ENCODE peak calls at places on chromosomes 7 and 10, in four cellular contexts. K, F, V and B are unnamed samples. For H3K4me1, the result is how much of the 10 kb centered on the place peaks cover.

GRCh38 chr10:15877836-15878576 is 17.7 kb upstream of the MINDY3 start:
- DNase-seq in K (peak), F (no peak), V (no peak), B (no peak)

GRCh38 chr10:114311496-114312195 is 72.6 kb downstream of the VWA2 start:
- DNase-seq in K (no peak), F (no peak), V (no peak), B (no peak)

GRCh38 chr10:49362596-49363260 is 33.2 kb downstream of the DRGX start:
- DNase-seq in F (peak), K (no peak), V (no peak), B (no peak)

GRCh38 chr7:19117081-19117869 is at the start of gene TWIST1:
- DNase-seq in F (peak), V (no peak), K (peak), B (no peak)

GRCh38 chr10:49034925-49035324 is 80.4 kb downstream of the VSTM4 start:
- DNase-seq in F (no peak), K (no peak), V (no peak), B (no peak)

GRCh38 chr10:123515661-123516060 is 150.5 kb upstream of the GPR26 start:
- DNase-seq in V (no peak), F (no peak), K (no peak), B (no peak)

GRCh38 chr7:51082940-51083533 is 233.6 kb downstream of the COBL start:
- DNase-seq in K (no peak), F (no peak), V (no peak), B (no peak)

GRCh38 chr7:135672560-135673359 is 10.4 kb downstream of the STMP1 start:
- DNase-seq in F (peak), K (peak), V (peak), B (no peak)

GRCh38 chr7:41257660-41258059 is 445.2 kb downstream of the INHBA start:
- DNase-seq in K (no peak), F (no peak), V (no peak), B (no peak)

GRCh38 chr7:41709621-41710020 is 6.7 kb upstream of the INHBA start:
- DNase-seq in F (no peak), V (no peak), K (peak), B (no peak)

GRCh38 chr7:129591868-129592267 is 19.7 kb upstream of the NRF1 start:
- DNase-seq in F (no peak), V (no peak), K (no peak), B (no peak)

GRCh38 chr10:122587099-122587725 is 26.7 kb downstream of the DMBT1 start:
- DNase-seq in V (no peak), K (no peak), F (no peak), B (no peak)

GRCh38 chr7:151398446-151399304 is 11.2 kb downstream of the WDR86 start:
- DNase-seq in V (no peak), F (no peak), K (no peak), B (no peak)

GRCh38 chr10:79359816-79360498 is 12.7 kb downstream of the PPIF start:
- DNase-seq in V (no peak), K (no peak), F (peak), B (no peak)

GRCh38 chr7:26397786-26398435 is 106.2 kb downstream of the SNX10 start:
- DNase-seq in F (peak), K (peak), V (no peak), B (no peak)

GRCh38 chr7:12257582-12257981 is 46.5 kb downstream of the TMEM106B start:
- DNase-seq in K (peak), V (no peak), F (no peak), B (no peak)

GRCh38 chr7:81956520-81956919 is 186.7 kb upstream of the HGF start:
- DNase-seq in K (peak), V (peak), F (no peak), B (no peak)

GRCh38 chr10:11743461-11744338 is 1.5 kb downstream of the ECHDC3 start:
- DNase-seq in V (no peak), K (no peak), F (no peak), B (no peak)

GRCh38 chr10:43043773-43044394 is 33.0 kb upstream of the RET start:
- DNase-seq in F (no peak), V (no peak), K (no peak), B (no peak)

GRCh38 chr10:11793762-11794479 is 29.2 kb upstream of the PROSER2 start:
- DNase-seq in K (peak), V (peak), F (no peak), B (no peak)

GRCh38 chr7:118590107-118590506 is 365.6 kb downstream of the ANKRD7 start:
- DNase-seq in K (peak), V (peak), F (no peak), B (no peak)

GRCh38 chr10:44773565-44773964 is 137.6 kb upstream of the TMEM72 start:
- DNase-seq in F (no peak), K (no peak), V (no peak), B (no peak)

GRCh38 chr10:45425628-45426563 is 51.9 kb downstream of the ALOX5 start:
- DNase-seq in V (peak), K (peak), F (no peak), B (no peak)

GRCh38 chr7:17485905-17486304 is 187.5 kb downstream of the AHR start:
- DNase-seq in V (no peak), F (no peak), K (no peak), B (no peak)

GRCh38 chr10:102581401-102581800 is 62.9 kb upstream of the TRIM8 start:
- DNase-seq in K (no peak), V (no peak), F (no peak), B (no peak)

GRCh38 chr10:6170638-6171037 is 32.1 kb upstream of the PFKFB3 start:
- DNase-seq in F (peak), K (no peak), V (no peak), B (no peak)

GRCh38 chr10:129888784-129889616 is 75.1 kb downstream of the EBF3 start:
- DNase-seq in K (peak), V (no peak), F (peak), B (no peak)

GRCh38 chr7:38630720-38631673 is at the start of gene AMPH:
- DNase-seq in K (no peak), V (no peak), F (peak), B (no peak)

GRCh38 chr10:22133640-22134624 is 83.9 kb downstream of the EBLN1 start:
- DNase-seq in F (no peak), K (no peak), V (no peak), B (no peak)

GRCh38 chr7:50142421-50143113 is 49.5 kb upstream of the ZPBP start:
- DNase-seq in F (no peak), K (peak), V (peak), B (no peak)

GRCh38 chr10:132860527-132860926 is 74.6 kb upstream of the NKX6-2 start:
- DNase-seq in K (no peak), V (no peak), F (no peak), B (no peak)

GRCh38 chr7:69360913-69361312 is 237.4 kb upstream of the AUTS2 start:
- DNase-seq in F (no peak), K (no peak), V (no peak), B (no peak)
- TF ChIP-seq CTCF in F (no peak), K (no peak), V (no peak), B (no peak)

GRCh38 chr10:52677087-52677486 is 95.5 kb downstream of the MBL2 start:
- DNase-seq in F (no peak), K (peak), V (no peak), B (no peak)
- H3K9ac ChIP-seq in F (no peak), K (no peak), V (no peak), B (no peak)

GRCh38 chr10:8060010-8060703 is 5.7 kb downstream of the GATA3 start:
- DNase-seq in F (no peak), K (peak), V (no peak), B (no peak)

GRCh38 chr10:8063128-8063908 is 8.8 kb downstream of the GATA3 start:
- DNase-seq in F (no peak), V (no peak), K (no peak), B (no peak)

GRCh38 chr10:8060704-8061121 is 6.2 kb downstream of the GATA3 start:
- DNase-seq in K (no peak), V (no peak), F (no peak), B (no peak)

GRCh38 chr10:8059191-8059936 is 4.9 kb downstream of the GATA3 start:
- DNase-seq in V (no peak), F (no peak), K (no peak), B (no peak)

GRCh38 chr10:8061274-8062211 is 7.1 kb downstream of the GATA3 start:
- DNase-seq in F (no peak), V (no peak), K (no peak), B (no peak)
- H3K4me1 ChIP-seq in F (under half), V (under half), K (under half), B (half or more)

DNA sequence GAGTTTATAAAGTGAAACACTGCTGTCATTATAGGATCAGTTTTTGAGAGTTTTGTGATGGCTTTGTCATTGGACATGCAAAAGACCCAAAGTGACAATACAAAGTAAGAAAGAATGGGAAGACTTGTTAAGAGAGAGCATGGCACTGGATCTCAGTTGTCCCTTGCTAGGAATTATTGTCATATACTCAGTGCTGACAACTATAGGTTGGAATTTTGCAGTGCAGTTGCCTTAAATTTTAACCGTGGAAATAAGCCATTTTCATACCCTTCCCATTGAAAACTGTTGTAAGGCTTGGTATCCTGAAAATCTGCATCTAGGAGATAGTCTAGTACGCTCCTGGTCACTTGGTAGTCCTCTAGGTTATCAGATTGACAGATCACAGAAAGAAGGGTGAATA is 1156.7 kb downstream of the GATA3 start:
- DNase-seq in K (peak), V (no peak), F (no peak), B (no peak)
- TF ChIP-seq CTCF in K (peak), V (no peak), F (no peak), B (no peak)

DNA sequence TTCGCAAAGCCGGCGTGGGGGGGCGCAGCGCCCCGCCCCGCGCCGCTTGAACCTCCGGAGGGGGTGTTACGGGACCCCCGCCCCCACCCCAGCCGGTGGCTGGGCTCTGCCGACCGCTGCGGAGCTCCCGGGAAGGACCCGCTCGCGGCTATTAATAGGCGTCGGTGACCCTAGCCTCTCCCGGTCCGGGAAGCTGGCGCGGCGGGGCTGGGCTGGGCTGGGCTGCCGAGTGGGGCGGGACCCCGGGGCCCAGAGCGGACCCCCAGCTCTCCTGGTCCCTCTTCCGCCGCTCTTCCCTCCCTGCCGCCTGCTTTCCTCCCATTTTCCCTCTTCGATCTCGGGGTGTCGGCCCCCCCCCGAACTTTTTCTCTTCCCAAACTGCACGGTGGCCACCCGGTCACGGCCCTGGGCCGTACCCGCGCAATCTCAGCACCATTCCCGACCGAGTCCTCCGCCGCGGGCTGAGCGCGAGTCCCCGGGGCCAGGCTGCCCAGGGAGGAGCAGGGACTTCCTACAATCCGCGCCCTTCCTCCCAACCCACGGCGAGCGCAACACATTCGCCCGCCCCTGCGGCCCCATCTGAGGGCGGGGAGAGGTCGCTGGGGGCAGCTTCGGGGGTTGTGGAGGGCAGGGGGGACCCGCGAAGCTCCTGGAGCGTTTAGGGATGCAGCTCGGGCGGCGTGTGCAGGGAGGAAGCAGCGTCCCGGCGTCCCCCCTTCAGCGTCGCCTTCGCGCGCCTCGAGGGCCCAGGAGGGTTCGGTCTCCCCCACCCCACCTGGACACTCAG is 3.1 kb upstream of the ELFN1 start:
- DNase-seq in F (no peak), K (no peak), V (no peak), B (no peak)
- H3K9ac ChIP-seq in F (no peak), K (no peak), V (no peak), B (no peak)

GRCh38 chr7:128034830-128035229 is 3.6 kb upstream of the LRRC4 start:
- DNase-seq in K (no peak), V (no peak), F (no peak), B (no peak)
- H3K4me1 ChIP-seq in K (under half), V (under half), F (under half), B (under half)

DNA sequence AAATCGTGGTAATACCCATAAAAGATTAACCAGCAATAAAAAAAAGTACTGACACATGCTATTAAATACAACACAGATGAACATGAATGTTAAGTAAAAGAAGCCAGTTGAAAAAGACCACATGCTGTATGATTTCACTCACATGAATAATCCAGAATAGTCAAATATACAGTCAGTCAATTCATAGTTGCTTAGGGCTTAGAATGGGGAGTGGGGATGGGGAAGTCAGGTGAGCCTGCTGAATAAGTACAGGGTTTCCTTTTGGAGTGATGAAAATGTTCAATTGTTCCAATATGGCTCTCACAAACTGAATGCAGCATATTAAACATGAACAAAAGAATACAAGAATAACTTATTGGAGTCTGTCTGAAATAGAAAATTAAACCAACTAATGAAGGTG is 1.8 kb downstream of the COA1 start:
- DNase-seq in V (no peak), F (no peak), K (no peak), B (no peak)
- TF ChIP-seq CTCF in V (no peak), F (no peak), K (no peak), B (no peak)

GRCh38 chr7:4245866-4246470 is 436.1 kb upstream of the FOXK1 start:
- DNase-seq in F (no peak), K (peak), V (no peak), B (no peak)

GRCh38 chr7:4242706-4243105 is 439.4 kb upstream of the FOXK1 start:
- DNase-seq in V (no peak), F (no peak), K (no peak), B (no peak)

GRCh38 chr7:4244635-4245034 is 437.5 kb upstream of the FOXK1 start:
- DNase-seq in V (no peak), F (no peak), K (no peak), B (no peak)

GRCh38 chr7:4245135-4245865 is 436.8 kb upstream of the FOXK1 start:
- DNase-seq in V (no peak), F (no peak), K (peak), B (no peak)

DNA sequence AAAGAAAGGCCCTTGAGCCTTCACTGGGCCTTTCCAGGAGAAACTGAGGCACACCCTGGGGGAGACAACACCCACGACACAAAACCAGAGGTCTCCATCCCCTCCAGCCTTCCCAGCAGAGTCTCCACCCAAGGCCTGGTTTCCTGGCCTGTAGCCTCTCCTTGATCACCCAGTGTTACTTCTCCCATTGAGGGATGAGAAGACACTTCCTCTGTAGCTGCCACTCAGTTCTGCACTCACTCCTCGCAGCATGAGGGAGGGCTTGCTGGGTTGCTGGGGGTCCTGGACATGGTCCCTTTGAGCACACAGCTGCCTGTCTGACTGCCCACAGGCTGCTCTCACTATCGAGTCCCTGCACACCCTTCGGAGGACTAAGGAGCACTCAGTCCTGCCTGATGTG is 438.1 kb upstream of the FOXK1 start:
- DNase-seq in F (no peak), V (no peak), K (no peak), B (no peak)
- H3K9ac ChIP-seq in F (no peak), V (no peak), K (no peak), B (no peak)

GRCh38 chr10:69464801-69465401 is 13.6 kb downstream of the TSPAN15 start:
- DNase-seq in F (no peak), V (no peak), K (no peak), B (no peak)

GRCh38 chr10:69464401-69464800 is 13.1 kb downstream of the TSPAN15 start:
- DNase-seq in K (no peak), F (no peak), V (no peak), B (no peak)

GRCh38 chr10:69466689-69467088 is 15.4 kb downstream of the TSPAN15 start:
- DNase-seq in F (no peak), V (no peak), K (no peak), B (no peak)

GRCh38 chr10:69466158-69466490 is 14.9 kb downstream of the TSPAN15 start:
- DNase-seq in F (no peak), V (no peak), K (no peak), B (no peak)

DNA sequence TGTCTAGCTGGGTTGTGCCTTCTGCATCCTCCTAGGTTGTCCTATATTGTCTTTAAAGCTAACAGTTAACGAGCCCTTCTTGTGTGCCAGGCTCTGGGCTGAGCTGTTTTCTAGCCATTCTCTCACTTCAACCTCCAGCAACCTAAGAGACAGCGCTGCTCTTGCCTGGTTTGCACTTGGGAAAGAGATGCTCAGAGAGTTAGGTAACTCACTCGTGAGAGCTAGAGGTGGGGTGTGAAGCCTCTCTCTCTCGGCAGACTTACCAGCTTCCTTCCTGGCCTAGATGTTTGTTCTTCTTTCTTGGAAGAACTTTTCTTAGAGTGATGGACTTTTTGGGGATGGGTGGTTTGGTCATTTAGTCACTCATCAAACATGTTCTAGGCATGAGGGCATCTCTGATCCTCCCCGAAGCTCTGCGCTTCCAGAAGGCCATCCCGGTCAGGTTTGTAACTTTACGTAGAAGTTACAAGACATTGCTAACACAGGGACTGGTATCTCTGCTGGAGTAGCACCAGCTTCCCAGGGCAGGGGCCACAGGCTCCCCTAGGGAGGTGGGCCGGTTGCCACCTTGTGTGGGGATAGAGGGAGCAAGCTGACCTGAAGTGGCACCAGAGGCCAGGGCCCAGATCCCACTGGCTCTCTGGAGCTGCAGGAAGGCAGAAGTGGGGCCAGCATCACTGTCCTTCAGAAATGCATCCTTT is 14.3 kb downstream of the TSPAN15 start:
- DNase-seq in K (no peak), V (no peak), F (no peak), B (no peak)
- H3K4me1 ChIP-seq in K (under half), V (under half), F (under half), B (under half)